ENCODE peak calls at places on chromosomes 3 and 15, in four cellular contexts. B is iris pigment epithelial cell, L is skeletal muscle cell, G is Right ventricle myocardium superior. K is an unnamed sample.

GRCh38 chr3:67083277-67083676 is 85.2 kb downstream of the KBTBD8 start:
- DNase-seq in L (no peak), G (no peak), B (peak), K (no peak)

GRCh38 chr3:187291512-187292132 is at the start of gene MASP1:
- DNase-seq in G (peak), L (no peak), B (no peak), K (peak)

GRCh38 chr3:51388286-51389029 is 2.6 kb upstream of the RBM15B start:
- DNase-seq in B (no peak), L (no peak), G (no peak), K (no peak)

GRCh38 chr3:117666316-117666715 is 956.7 kb downstream of the TUSC7 start:
- DNase-seq in L (no peak), G (no peak), B (no peak), K (no peak)

GRCh38 chr3:39383190-39383912 is at the start of gene SLC25A38:
- DNase-seq in B (peak), L (peak), G (peak), K (peak)

GRCh38 chr15:70597056-70597603 is 166.2 kb downstream of the UACA start:
- DNase-seq in G (no peak), B (peak), L (no peak), K (no peak)

GRCh38 chr3:16240229-16241023 is 24.3 kb downstream of the DPH3 start:
- DNase-seq in G (no peak), L (peak), B (peak), K (no peak)

GRCh38 chr15:93088200-93088980 is 621 bp downstream of the RGMA start:
- DNase-seq in G (peak), B (peak), L (no peak), K (peak)

GRCh38 chr3:136734382-136735070 is 17.7 kb downstream of the STAG1 start:
- DNase-seq in G (no peak), B (no peak), L (no peak), K (no peak)

K was measured in left ventricle myocardium superior.